ENCODE peak calls at places on chromosome 21, in four cellular contexts. A is anterior cingulate cortex, O is BE2C, U is activated T-cell treated with anti-CD3 and anti-CD28 coated beads for 1 hour. K is an unnamed sample.

GRCh38 chr21:15468368-15468767 is 261.4 kb upstream of the USP25 start:
- DNase-seq in A (no peak), O (no peak), U (no peak), K (no peak)

GRCh38 chr21:16573581-16573980 is 843.8 kb downstream of the USP25 start:
- DNase-seq in U (no peak), A (no peak), O (no peak), K (no peak)

GRCh38 chr21:44054710-44055109 is 42.6 kb downstream of the TRAPPC10 start:
- DNase-seq in U (no peak), O (no peak), A (no peak), K (no peak)

GRCh38 chr21:39004776-39005605 is 178.3 kb downstream of the PSMG1 start:
- DNase-seq in O (no peak), U (no peak), A (no peak), K (no peak)

GRCh38 chr21:43268804-43269186 is 100.0 kb downstream of the CRYAA start:
- DNase-seq in U (no peak), O (no peak), A (no peak), K (no peak)

GRCh38 chr21:27713159-27714109 is 746.5 kb upstream of the ADAMTS5 start:
- DNase-seq in O (no peak), A (no peak), U (no peak), K (no peak)

GRCh38 chr21:25296239-25296638 is 311.0 kb downstream of the MRPL39 start:
- DNase-seq in A (no peak), O (no peak), U (no peak), K (no peak)

GRCh38 chr21:44390886-44391285 is 37.5 kb downstream of the TRPM2 start:
- DNase-seq in A (no peak), O (no peak), U (no peak), K (no peak)

K was measured in T-helper 9 cell.